ENCODE peak calls at places on chromosomes 1 and 21, in eight cellular contexts. One of them, this sample, is unnamed.

GRCh38 chr1:233607252-233608119 is 6.4 kb upstream of the KCNK1 start:
- DNase-seq in CD4-positive, CD25-positive, alpha-beta regulatory T cell: no peak
- DNase-seq in dorsolateral prefrontal cortex: no peak
- DNase-seq in thoracic aorta: no peak
- DNase-seq in breast epithelium: no peak
- DNase-seq in mammary epithelial cell: peak
- DNase-seq in OCI-LY7: no peak
- DNase-seq in cardiac muscle cell: no peak
- DNase-seq in this sample: no peak

GRCh38 chr1:218413179-218413578 is 68.0 kb downstream of the TGFB2 start:
- DNase-seq in CD4-positive, CD25-positive, alpha-beta regulatory T cell: no peak
- DNase-seq in dorsolateral prefrontal cortex: no peak
- DNase-seq in thoracic aorta: no peak
- DNase-seq in breast epithelium: no peak
- DNase-seq in mammary epithelial cell: no peak
- DNase-seq in OCI-LY7: no peak
- DNase-seq in cardiac muscle cell: no peak
- DNase-seq in this sample: no peak

GRCh38 chr1:157994081-157994581 is 686 bp downstream of the KIRREL1 start:
- DNase-seq in CD4-positive, CD25-positive, alpha-beta regulatory T cell: no peak
- DNase-seq in dorsolateral prefrontal cortex: no peak
- DNase-seq in thoracic aorta: no peak
- DNase-seq in breast epithelium: no peak
- DNase-seq in mammary epithelial cell: no peak
- DNase-seq in OCI-LY7: no peak
- DNase-seq in cardiac muscle cell: peak
- DNase-seq in this sample: no peak

GRCh38 chr1:63824386-63824898 is 50.6 kb downstream of the ROR1 start:
- DNase-seq in CD4-positive, CD25-positive, alpha-beta regulatory T cell: no peak
- DNase-seq in dorsolateral prefrontal cortex: no peak
- DNase-seq in thoracic aorta: no peak
- DNase-seq in breast epithelium: no peak
- DNase-seq in mammary epithelial cell: no peak
- DNase-seq in OCI-LY7: no peak
- DNase-seq in cardiac muscle cell: no peak
- DNase-seq in this sample: no peak

GRCh38 chr1:203425668-203425999 is 50.0 kb upstream of the PRELP start:
- DNase-seq in CD4-positive, CD25-positive, alpha-beta regulatory T cell: no peak
- DNase-seq in dorsolateral prefrontal cortex: no peak
- DNase-seq in thoracic aorta: no peak
- DNase-seq in breast epithelium: no peak
- DNase-seq in mammary epithelial cell: no peak
- DNase-seq in OCI-LY7: no peak
- DNase-seq in cardiac muscle cell: no peak
- DNase-seq in this sample: no peak

GRCh38 chr1:237911911-237912310 is 21.2 kb upstream of the ZP4 start:
- DNase-seq in CD4-positive, CD25-positive, alpha-beta regulatory T cell: no peak
- DNase-seq in dorsolateral prefrontal cortex: no peak
- DNase-seq in thoracic aorta: no peak
- DNase-seq in breast epithelium: no peak
- DNase-seq in mammary epithelial cell: peak
- DNase-seq in OCI-LY7: no peak
- DNase-seq in cardiac muscle cell: no peak
- DNase-seq in this sample: no peak

GRCh38 chr1:213375002-213375401 is 324.0 kb downstream of the RPS6KC1 start:
- DNase-seq in CD4-positive, CD25-positive, alpha-beta regulatory T cell: no peak
- DNase-seq in dorsolateral prefrontal cortex: no peak
- DNase-seq in thoracic aorta: no peak
- DNase-seq in breast epithelium: no peak
- DNase-seq in mammary epithelial cell: no peak
- DNase-seq in OCI-LY7: no peak
- DNase-seq in cardiac muscle cell: no peak
- DNase-seq in this sample: no peak

GRCh38 chr21:45055861-45056260 is 18.5 kb upstream of the ADARB1 start:
- DNase-seq in CD4-positive, CD25-positive, alpha-beta regulatory T cell: no peak
- DNase-seq in dorsolateral prefrontal cortex: no peak
- DNase-seq in thoracic aorta: no peak
- DNase-seq in breast epithelium: no peak
- DNase-seq in mammary epithelial cell: no peak
- DNase-seq in OCI-LY7: no peak
- DNase-seq in cardiac muscle cell: no peak
- DNase-seq in this sample: no peak

GRCh38 chr1:89203166-89203565 is 4.4 kb upstream of the GBP4 start:
- DNase-seq in CD4-positive, CD25-positive, alpha-beta regulatory T cell: no peak
- DNase-seq in dorsolateral prefrontal cortex: no peak
- DNase-seq in thoracic aorta: no peak
- DNase-seq in breast epithelium: no peak
- DNase-seq in mammary epithelial cell: peak
- DNase-seq in OCI-LY7: no peak
- DNase-seq in cardiac muscle cell: no peak
- DNase-seq in this sample: no peak

GRCh38 chr1:68255301-68255700 is 23.0 kb upstream of the WLS start:
- DNase-seq in CD4-positive, CD25-positive, alpha-beta regulatory T cell: no peak
- DNase-seq in dorsolateral prefrontal cortex: no peak
- DNase-seq in thoracic aorta: no peak
- DNase-seq in breast epithelium: no peak
- DNase-seq in mammary epithelial cell: no peak
- DNase-seq in OCI-LY7: no peak
- DNase-seq in cardiac muscle cell: no peak
- DNase-seq in this sample: no peak

GRCh38 chr1:184755226-184756065 is 788 bp upstream of the EDEM3 start:
- DNase-seq in CD4-positive, CD25-positive, alpha-beta regulatory T cell: no peak
- DNase-seq in dorsolateral prefrontal cortex: no peak
- DNase-seq in thoracic aorta: no peak
- DNase-seq in breast epithelium: no peak
- DNase-seq in mammary epithelial cell: no peak
- DNase-seq in OCI-LY7: peak
- DNase-seq in cardiac muscle cell: peak
- DNase-seq in this sample: no peak

GRCh38 chr1:29802181-29803068 is 566.1 kb downstream of the PTPRU start:
- DNase-seq in CD4-positive, CD25-positive, alpha-beta regulatory T cell: no peak
- DNase-seq in dorsolateral prefrontal cortex: no peak
- DNase-seq in thoracic aorta: no peak
- DNase-seq in breast epithelium: no peak
- DNase-seq in mammary epithelial cell: no peak
- DNase-seq in OCI-LY7: no peak
- DNase-seq in cardiac muscle cell: no peak
- DNase-seq in this sample: no peak

GRCh38 chr1:237016626-237017025 is 12.4 kb upstream of the MT1HL1 start:
- DNase-seq in CD4-positive, CD25-positive, alpha-beta regulatory T cell: no peak
- DNase-seq in dorsolateral prefrontal cortex: no peak
- DNase-seq in thoracic aorta: no peak
- DNase-seq in breast epithelium: no peak
- DNase-seq in mammary epithelial cell: no peak
- DNase-seq in OCI-LY7: no peak
- DNase-seq in cardiac muscle cell: no peak
- DNase-seq in this sample: no peak

GRCh38 chr1:34787461-34788420 is 5.1 kb upstream of the GJA4 start:
- DNase-seq in CD4-positive, CD25-positive, alpha-beta regulatory T cell: no peak
- DNase-seq in dorsolateral prefrontal cortex: no peak
- DNase-seq in thoracic aorta: no peak
- DNase-seq in breast epithelium: no peak
- DNase-seq in mammary epithelial cell: no peak
- DNase-seq in OCI-LY7: peak
- DNase-seq in cardiac muscle cell: no peak
- DNase-seq in this sample: no peak

GRCh38 chr1:243251544-243251943 is 3.5 kb downstream of the CEP170 start:
- DNase-seq in CD4-positive, CD25-positive, alpha-beta regulatory T cell: no peak
- DNase-seq in dorsolateral prefrontal cortex: no peak
- DNase-seq in thoracic aorta: no peak
- DNase-seq in breast epithelium: no peak
- DNase-seq in mammary epithelial cell: no peak
- DNase-seq in OCI-LY7: no peak
- DNase-seq in cardiac muscle cell: no peak
- DNase-seq in this sample: no peak

GRCh38 chr21:15401331-15401730 is 328.5 kb upstream of the USP25 start:
- DNase-seq in CD4-positive, CD25-positive, alpha-beta regulatory T cell: no peak
- DNase-seq in dorsolateral prefrontal cortex: no peak
- DNase-seq in thoracic aorta: no peak
- DNase-seq in breast epithelium: no peak
- DNase-seq in mammary epithelial cell: no peak
- DNase-seq in OCI-LY7: no peak
- DNase-seq in cardiac muscle cell: no peak
- DNase-seq in this sample: no peak

GRCh38 chr1:151800830-151801229 is 4.4 kb downstream of the LINGO4 start:
- DNase-seq in CD4-positive, CD25-positive, alpha-beta regulatory T cell: no peak
- DNase-seq in dorsolateral prefrontal cortex: no peak
- DNase-seq in thoracic aorta: no peak
- DNase-seq in breast epithelium: no peak
- DNase-seq in mammary epithelial cell: no peak
- DNase-seq in OCI-LY7: no peak
- DNase-seq in cardiac muscle cell: no peak
- DNase-seq in this sample: no peak

GRCh38 chr1:211633523-211633843 is 41.9 kb downstream of the NEK2 start:
- DNase-seq in CD4-positive, CD25-positive, alpha-beta regulatory T cell: no peak
- DNase-seq in dorsolateral prefrontal cortex: no peak
- DNase-seq in thoracic aorta: no peak
- DNase-seq in breast epithelium: no peak
- DNase-seq in mammary epithelial cell: no peak
- DNase-seq in OCI-LY7: no peak
- DNase-seq in cardiac muscle cell: no peak
- DNase-seq in this sample: no peak

GRCh38 chr1:40338745-40339419 is 21.8 kb upstream of the COL9A2 start:
- DNase-seq in CD4-positive, CD25-positive, alpha-beta regulatory T cell: peak
- DNase-seq in dorsolateral prefrontal cortex: peak
- DNase-seq in thoracic aorta: peak
- DNase-seq in breast epithelium: peak
- DNase-seq in mammary epithelial cell: peak
- DNase-seq in OCI-LY7: peak
- DNase-seq in cardiac muscle cell: peak
- DNase-seq in this sample: peak

GRCh38 chr1:27650527-27651175 is 15.7 kb upstream of the FGR start:
- DNase-seq in CD4-positive, CD25-positive, alpha-beta regulatory T cell: no peak
- DNase-seq in dorsolateral prefrontal cortex: no peak
- DNase-seq in thoracic aorta: no peak
- DNase-seq in breast epithelium: no peak
- DNase-seq in mammary epithelial cell: peak
- DNase-seq in OCI-LY7: no peak
- DNase-seq in cardiac muscle cell: peak
- DNase-seq in this sample: no peak

GRCh38 chr1:1351511-1352427 is 2.6 kb upstream of the DVL1 start:
- DNase-seq in CD4-positive, CD25-positive, alpha-beta regulatory T cell: no peak
- DNase-seq in dorsolateral prefrontal cortex: no peak
- DNase-seq in thoracic aorta: no peak
- DNase-seq in breast epithelium: no peak
- DNase-seq in mammary epithelial cell: no peak
- DNase-seq in OCI-LY7: no peak
- DNase-seq in cardiac muscle cell: peak
- DNase-seq in this sample: no peak

GRCh38 chr1:153959454-153959853 is 1.0 kb upstream of the CRTC2 start:
- DNase-seq in CD4-positive, CD25-positive, alpha-beta regulatory T cell: no peak
- DNase-seq in dorsolateral prefrontal cortex: no peak
- DNase-seq in thoracic aorta: no peak
- DNase-seq in breast epithelium: no peak
- DNase-seq in mammary epithelial cell: no peak
- DNase-seq in OCI-LY7: no peak
- DNase-seq in cardiac muscle cell: no peak
- DNase-seq in this sample: no peak

GRCh38 chr1:31135973-31136600 is 70.6 kb upstream of the PUM1 start:
- DNase-seq in CD4-positive, CD25-positive, alpha-beta regulatory T cell: no peak
- DNase-seq in dorsolateral prefrontal cortex: no peak
- DNase-seq in thoracic aorta: no peak
- DNase-seq in breast epithelium: no peak
- DNase-seq in mammary epithelial cell: no peak
- DNase-seq in OCI-LY7: no peak
- DNase-seq in cardiac muscle cell: no peak
- DNase-seq in this sample: no peak

DNA sequence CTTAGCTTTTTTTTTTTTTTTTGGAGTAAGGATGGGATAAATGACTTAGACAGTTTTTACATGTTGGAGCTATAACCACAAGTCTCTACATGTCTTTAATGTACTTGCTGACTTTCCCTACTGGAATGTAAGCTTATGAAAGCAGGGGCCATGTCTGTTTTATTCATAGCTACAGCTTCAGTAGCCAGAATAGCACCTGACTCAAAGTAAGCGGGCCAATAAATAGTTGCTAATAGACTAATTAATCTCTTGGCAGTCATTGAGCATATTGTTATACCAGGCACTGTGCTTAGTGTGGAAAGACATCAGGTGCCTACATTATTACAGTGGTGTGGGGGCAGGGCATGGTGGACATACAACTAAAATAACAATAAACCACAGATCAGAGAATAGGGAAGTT is 84.4 kb upstream of the HOOK1 start:
- DNase-seq in CD4-positive, CD25-positive, alpha-beta regulatory T cell: no peak
- DNase-seq in dorsolateral prefrontal cortex: no peak
- DNase-seq in thoracic aorta: no peak
- DNase-seq in breast epithelium: no peak
- DNase-seq in mammary epithelial cell: peak
- DNase-seq in OCI-LY7: no peak
- DNase-seq in cardiac muscle cell: no peak
- DNase-seq in this sample: no peak
- H3K27ac ChIP-seq in CD4-positive, CD25-positive, alpha-beta regulatory T cell: no peak
- H3K27ac ChIP-seq in dorsolateral prefrontal cortex: peak
- H3K27ac ChIP-seq in thoracic aorta: peak
- H3K27ac ChIP-seq in breast epithelium: peak
- H3K27ac ChIP-seq in mammary epithelial cell: peak
- H3K27ac ChIP-seq in OCI-LY7: no peak
- H3K27ac ChIP-seq in cardiac muscle cell: peak
- H3K27ac ChIP-seq in this sample: no peak

GRCh38 chr1:19651141-19651737 is 7.1 kb downstream of the NBL1 start:
- DNase-seq in CD4-positive, CD25-positive, alpha-beta regulatory T cell: no peak
- DNase-seq in dorsolateral prefrontal cortex: no peak
- DNase-seq in thoracic aorta: no peak
- DNase-seq in breast epithelium: no peak
- DNase-seq in mammary epithelial cell: no peak
- DNase-seq in OCI-LY7: peak
- DNase-seq in cardiac muscle cell: peak
- DNase-seq in this sample: no peak
- H3K27ac ChIP-seq in CD4-positive, CD25-positive, alpha-beta regulatory T cell: no peak
- H3K27ac ChIP-seq in dorsolateral prefrontal cortex: peak
- H3K27ac ChIP-seq in thoracic aorta: peak
- H3K27ac ChIP-seq in breast epithelium: peak
- H3K27ac ChIP-seq in mammary epithelial cell: peak
- H3K27ac ChIP-seq in OCI-LY7: no peak
- H3K27ac ChIP-seq in cardiac muscle cell: no peak
- H3K27ac ChIP-seq in this sample: no peak

GRCh38 chr21:33028759-33029511 is 3.2 kb downstream of the OLIG2 start:
- DNase-seq in CD4-positive, CD25-positive, alpha-beta regulatory T cell: no peak
- DNase-seq in dorsolateral prefrontal cortex: no peak
- DNase-seq in thoracic aorta: no peak
- DNase-seq in breast epithelium: no peak
- DNase-seq in mammary epithelial cell: no peak
- DNase-seq in OCI-LY7: no peak
- DNase-seq in cardiac muscle cell: no peak
- DNase-seq in this sample: no peak
- H3K27ac ChIP-seq in CD4-positive, CD25-positive, alpha-beta regulatory T cell: no peak
- H3K27ac ChIP-seq in dorsolateral prefrontal cortex: peak
- H3K27ac ChIP-seq in thoracic aorta: no peak
- H3K27ac ChIP-seq in breast epithelium: no peak
- H3K27ac ChIP-seq in mammary epithelial cell: no peak
- H3K27ac ChIP-seq in OCI-LY7: no peak
- H3K27ac ChIP-seq in cardiac muscle cell: no peak
- H3K27ac ChIP-seq in this sample: no peak

DNA sequence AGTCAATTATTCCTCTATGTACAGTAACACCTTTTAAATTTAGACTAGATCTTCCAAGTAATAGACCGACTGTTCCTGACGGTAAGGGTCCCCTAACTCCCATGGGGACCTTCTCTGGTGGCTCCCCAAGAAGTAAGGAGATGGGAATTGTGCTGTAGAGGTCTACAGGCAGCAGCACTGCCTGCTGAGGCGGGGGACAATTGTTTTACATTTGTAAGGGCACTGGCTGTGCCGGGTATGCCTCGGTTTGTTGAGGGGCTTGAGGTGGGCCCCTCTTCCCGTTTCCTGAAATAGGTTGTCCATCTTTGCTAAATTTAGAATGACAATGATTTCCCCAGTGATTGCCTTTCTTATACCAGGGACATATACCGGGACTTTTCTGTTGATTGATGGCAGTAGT is 13.1 kb upstream of the L1TD1 start:
- DNase-seq in CD4-positive, CD25-positive, alpha-beta regulatory T cell: no peak
- DNase-seq in dorsolateral prefrontal cortex: no peak
- DNase-seq in thoracic aorta: no peak
- DNase-seq in breast epithelium: no peak
- DNase-seq in mammary epithelial cell: no peak
- DNase-seq in OCI-LY7: no peak
- DNase-seq in cardiac muscle cell: no peak
- DNase-seq in this sample: no peak
- H3K27ac ChIP-seq in CD4-positive, CD25-positive, alpha-beta regulatory T cell: no peak
- H3K27ac ChIP-seq in dorsolateral prefrontal cortex: no peak
- H3K27ac ChIP-seq in thoracic aorta: no peak
- H3K27ac ChIP-seq in breast epithelium: no peak
- H3K27ac ChIP-seq in mammary epithelial cell: no peak
- H3K27ac ChIP-seq in OCI-LY7: no peak
- H3K27ac ChIP-seq in cardiac muscle cell: no peak
- H3K27ac ChIP-seq in this sample: no peak